ENCODE peak calls at places on chromosomes 2 and 18, in six cellular contexts. I is neuronal stem cell, B is mesenchymal stem cell, Q is trophoblast cell, F is H1, U is H9. Y is an unnamed sample.
A peak's percentile ranks its signal among the peaks of the same experiment; 100 is the strongest.

GRCh38 chr2:109396338-109397180 is 217.2 kb downstream of the SEPTIN10 start:
- DNase-seq in I (no peak), B (no peak), Q (no peak), F (no peak), U (peak; percentile 46), Y (no peak)

GRCh38 chr2:119352357-119352756 is 14.3 kb downstream of the C2orf76 start:
- DNase-seq in I (no peak), B (no peak), Q (no peak), F (no peak), U (no peak), Y (no peak)

GRCh38 chr2:139773720-139774277 is 993.6 kb upstream of the NXPH2 start:
- DNase-seq in I (no peak), B (no peak), Q (no peak), F (no peak), U (no peak), Y (no peak)

GRCh38 chr18:48932822-48933510 is 17.8 kb downstream of the SMAD7 start:
- DNase-seq in I (no peak), B (peak; percentile 57), Q (no peak), F (no peak), U (no peak), Y (no peak)

GRCh38 chr2:28507806-28508764 is 12.2 kb downstream of the PLB1 start:
- DNase-seq in I (no peak), B (no peak), Q (peak; percentile 80), F (no peak), U (no peak), Y (peak; percentile 17)

GRCh38 chr18:59345556-59345955 is 13.5 kb downstream of the LMAN1 start:
- DNase-seq in I (no peak), B (no peak), Q (peak; percentile 38), F (no peak), U (no peak), Y (peak; percentile 16)

GRCh38 chr18:68837665-68838390 is 39.9 kb downstream of the CCDC102B start:
- DNase-seq in I (no peak), B (peak; percentile 70), Q (no peak), F (no peak), U (no peak), Y (peak; percentile 77)

GRCh38 chr2:100211517-100211916 is 69.1 kb upstream of the AFF3 start:
- DNase-seq in I (no peak), B (peak; percentile 30), Q (no peak), F (no peak), U (no peak), Y (no peak)

GRCh38 chr2:150478206-150478974 is 9.1 kb downstream of the RND3 start:
- DNase-seq in I (peak; percentile 33), B (no peak), Q (peak; percentile 68), F (no peak), U (no peak), Y (peak; percentile 31)

GRCh38 chr2:15136639-15137038 is 424.5 kb downstream of the NBAS start:
- DNase-seq in I (no peak), B (no peak), Q (no peak), F (no peak), U (no peak), Y (no peak)

GRCh38 chr18:65721634-65722033 is 29.2 kb upstream of the CDH7 start:
- DNase-seq in I (no peak), B (no peak), Q (no peak), F (no peak), U (no peak), Y (no peak)

GRCh38 chr2:86372641-86373502 is 35.4 kb upstream of the REEP1 start:
- DNase-seq in I (peak; percentile 41), B (peak; percentile 49), Q (peak; percentile 85), F (no peak), U (peak; percentile 70), Y (peak; percentile 42)

GRCh38 chr2:61536086-61536722 is 2.0 kb downstream of the XPO1 start:
- DNase-seq in I (no peak), B (peak; percentile 66), Q (no peak), F (peak; percentile 80), U (no peak), Y (peak; percentile 16)

GRCh38 chr18:58727776-58728500 is 56.7 kb downstream of the MALT1 start:
- DNase-seq in I (no peak), B (no peak), Q (no peak), F (no peak), U (no peak), Y (peak; percentile 56)

GRCh38 chr2:223612501-223612900 is 10.3 kb upstream of the SCG2 start:
- DNase-seq in I (no peak), B (no peak), Q (no peak), F (no peak), U (no peak), Y (no peak)

GRCh38 chr2:220455389-220455788 is 828.0 kb downstream of the SLC4A3 start:
- DNase-seq in I (no peak), B (no peak), Q (no peak), F (no peak), U (no peak), Y (peak; percentile 74)

GRCh38 chr18:63848159-63848558 is 39.3 kb upstream of the SERPINB2 start:
- DNase-seq in I (peak; percentile 43), B (peak; percentile 64), Q (peak; percentile 87), F (no peak), U (no peak), Y (peak; percentile 75)

GRCh38 chr2:69779258-69779989 is 37.5 kb downstream of the ANXA4 start:
- DNase-seq in I (no peak), B (no peak), Q (peak; percentile 69), F (no peak), U (no peak), Y (peak; percentile 25)

GRCh38 chr18:36539674-36540073 is 242.2 kb downstream of the FHOD3 start:
- DNase-seq in I (no peak), B (no peak), Q (no peak), F (no peak), U (no peak), Y (peak; percentile 35)

GRCh38 chr2:199019898-199020507 is 437.7 kb downstream of the SATB2 start:
- DNase-seq in I (peak; percentile 11), B (peak; percentile 4), Q (peak; percentile 3), F (no peak), U (no peak), Y (peak; percentile 59)

GRCh38 chr2:119242276-119243119 is 18.9 kb downstream of the STEAP3 start:
- DNase-seq in I (no peak), B (no peak), Q (no peak), F (no peak), U (no peak), Y (no peak)

GRCh38 chr2:41027095-41027494 is 575.2 kb upstream of the SLC8A1 start:
- DNase-seq in I (no peak), B (no peak), Q (no peak), F (no peak), U (no peak), Y (no peak)

GRCh38 chr2:190093793-190094192 is 31.3 kb upstream of the MSTN start:
- DNase-seq in I (no peak), B (peak; percentile 54), Q (no peak), F (no peak), U (no peak), Y (peak; percentile 38)

GRCh38 chr2:23523651-23524260 is 138.8 kb downstream of the KLHL29 start:
- DNase-seq in I (no peak), B (peak; percentile 17), Q (no peak), F (no peak), U (no peak), Y (peak; percentile 33)

GRCh38 chr18:41933778-41934177 is 21.3 kb upstream of the PIK3C3 start:
- DNase-seq in I (no peak), B (no peak), Q (no peak), F (no peak), U (peak; percentile 74), Y (no peak)

GRCh38 chr2:72755647-72756423 is 70.0 kb downstream of the EXOC6B start:
- DNase-seq in I (no peak), B (no peak), Q (peak; percentile 74), F (no peak), U (no peak), Y (peak; percentile 1)

GRCh38 chr18:55012041-55012440 is 52.8 kb upstream of the CCDC68 start:
- DNase-seq in I (no peak), B (peak; percentile 8), Q (peak; percentile 73), F (no peak), U (no peak), Y (no peak)

GRCh38 chr2:4579977-4580376 is 876.6 kb downstream of the DCDC2C start:
- DNase-seq in I (no peak), B (no peak), Q (no peak), F (no peak), U (no peak), Y (no peak)
- H3K14ac ChIP-seq in I (no peak overlapping the region), B (no peak overlapping the region), Q (no peak overlapping the region), F (no peak overlapping the region), U (no peak overlapping the region), Y (no peak overlapping the region)

GRCh38 chr2:3277050-3277747 is 100.4 kb downstream of the EIPR1 start:
- DNase-seq in I (no peak), B (no peak), Q (no peak), F (no peak), U (no peak), Y (no peak)
- H3K27ac ChIP-seq in I (no peak overlapping the region), B (no peak overlapping the region), Q (no peak overlapping the region), F (no peak overlapping the region), U (no peak overlapping the region), Y (no peak overlapping the region)

GRCh38 chr18:45448871-45449270 is 166.4 kb upstream of the SLC14A2 start:
- DNase-seq in I (no peak), B (no peak), Q (no peak), F (no peak), U (no peak), Y (no peak)
- H3K14ac ChIP-seq in I (no peak overlapping the region), B (no peak overlapping the region), Q (no peak overlapping the region), F (no peak overlapping the region), U (no peak overlapping the region), Y (no peak overlapping the region)

GRCh38 chr2:10086950-10087349 is 6.7 kb upstream of the CYS1 start:
- DNase-seq in I (no peak), B (no peak), Q (no peak), F (no peak), U (no peak), Y (peak; percentile 19)

GRCh38 chr2:10084567-10084910 is 4.3 kb upstream of the CYS1 start:
- DNase-seq in I (no peak), B (no peak), Q (no peak), F (no peak), U (no peak), Y (no peak)

GRCh38 chr2:10085852-10086148 is 5.6 kb upstream of the CYS1 start:
- DNase-seq in I (no peak), B (no peak), Q (no peak), F (no peak), U (no peak), Y (no peak)

GRCh38 chr2:10084956-10085851 is 5.0 kb upstream of the CYS1 start:
- DNase-seq in I (no peak), B (no peak), Q (no peak), F (no peak), U (no peak), Y (no peak)

DNA sequence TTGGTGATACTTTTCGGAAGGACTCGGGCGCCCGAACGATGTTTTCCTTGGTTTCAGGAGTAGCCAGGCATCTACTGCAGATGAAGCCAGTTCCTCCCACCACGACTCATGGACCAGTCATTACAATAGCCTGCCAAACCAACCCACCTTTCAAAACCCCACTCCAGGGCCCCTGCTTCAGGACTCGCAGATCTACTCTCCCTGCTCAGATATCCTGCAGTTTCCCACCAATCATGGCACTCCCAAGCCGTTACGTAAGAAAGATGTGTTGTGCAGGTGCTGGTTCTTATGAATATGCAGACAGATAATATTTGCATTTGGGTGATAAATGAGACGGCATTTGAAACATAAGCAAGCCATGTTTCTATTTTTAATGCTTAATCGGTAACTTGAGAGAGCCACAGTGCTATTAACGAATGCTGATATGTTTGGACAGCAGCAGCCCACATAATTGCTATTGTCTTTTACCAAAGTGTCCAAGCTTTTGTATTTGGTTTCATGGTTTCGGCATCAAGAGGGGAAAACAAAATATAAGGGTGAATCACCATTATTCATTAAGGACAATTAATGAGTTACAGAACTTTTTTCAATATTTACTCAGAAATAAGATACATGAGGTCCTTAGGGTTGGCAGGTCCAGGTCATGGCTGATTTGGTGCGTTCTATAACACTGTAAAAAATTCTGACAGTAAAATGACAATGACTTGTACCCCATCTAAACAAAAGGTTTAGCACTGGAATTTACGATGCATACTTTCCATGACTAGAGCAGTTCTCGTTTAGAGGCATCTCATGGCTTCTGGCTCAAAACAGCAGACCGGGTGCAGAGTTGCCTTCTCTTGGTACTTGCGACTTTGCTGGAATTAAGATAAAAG is 3.7 kb upstream of the CYS1 start:
- DNase-seq in I (no peak), B (no peak), Q (no peak), F (no peak), U (no peak), Y (no peak)
- H3K27ac ChIP-seq in I (no peak overlapping the region), B (peak overlapping the region; percentile 90), Q (no peak overlapping the region), F (no peak overlapping the region), U (no peak overlapping the region), Y (no peak overlapping the region)

Y was measured in IMR-90.